ENCODE peak calls at places on chromosomes 7 and 10, in four cellular contexts. U, F, I and V are unnamed samples. For H4K20me1 and H3K4me1, the result is how much of the 10 kb centered on the place peaks cover.

GRCh38 chr10:23344251-23344841 is at the start of gene C10orf67:
- DNase-seq in F (peak), U (peak), I (peak), V (peak)

GRCh38 chr7:92517626-92518025 is 10.7 kb downstream of the PEX1 start:
- DNase-seq in F (peak), U (peak), I (no peak), V (peak)

GRCh38 chr10:34407227-34407626 is 407.9 kb downstream of the PARD3 start:
- DNase-seq in F (no peak), I (no peak), U (no peak), V (peak)

GRCh38 chr10:105611244-105611798 is 970.2 kb downstream of the SORCS3 start:
- DNase-seq in I (no peak), F (no peak), U (no peak), V (no peak)

GRCh38 chr10:35398355-35398754 is 62.0 kb downstream of the CCNY start:
- DNase-seq in F (no peak), I (no peak), U (no peak), V (no peak)

GRCh38 chr7:50782376-50783208 is at the start of gene GRB10:
- DNase-seq in I (no peak), U (no peak), F (peak), V (peak)

GRCh38 chr7:85104432-85105205 is 82.2 kb downstream of the SEMA3D start:
- DNase-seq in I (no peak), F (peak), U (peak), V (peak)

GRCh38 chr10:123359539-123359938 is 205.3 kb downstream of the BUB3 start:
- DNase-seq in U (no peak), F (no peak), I (no peak), V (no peak)

GRCh38 chr7:68770649-68771048 is 827.6 kb upstream of the AUTS2 start:
- DNase-seq in I (no peak), F (no peak), U (no peak), V (no peak)

GRCh38 chr7:40356871-40357676 is 222.3 kb downstream of the SUGCT start:
- DNase-seq in I (no peak), U (no peak), F (no peak), V (peak)

GRCh38 chr10:106450966-106451365 is 713.5 kb downstream of the SORCS1 start:
- DNase-seq in F (peak), I (no peak), U (no peak), V (peak)

GRCh38 chr7:2873686-2874551 is 29.8 kb upstream of the GNA12 start:
- DNase-seq in U (peak), I (peak), F (peak), V (peak)

GRCh38 chr10:101772017-101772894 is 3.7 kb downstream of the FGF8 start:
- DNase-seq in F (no peak), I (no peak), U (no peak), V (no peak)

GRCh38 chr10:128035557-128035973 is 90.7 kb downstream of the MKI67 start:
- DNase-seq in I (no peak), F (peak), U (peak), V (peak)

GRCh38 chr7:46932656-46933424 is 649.1 kb downstream of the TNS3 start:
- DNase-seq in I (peak), F (peak), U (peak), V (peak)

GRCh38 chr10:79001082-79001885 is 67.5 kb upstream of the ZMIZ1 start:
- DNase-seq in I (no peak), F (peak), U (no peak), V (peak)

GRCh38 chr10:76779821-76780281 is 857.8 kb downstream of the KCNMA1 start:
- DNase-seq in I (no peak), U (no peak), F (no peak), V (no peak)

GRCh38 chr10:74329873-74330272 is 178.9 kb downstream of the ADK start:
- DNase-seq in I (no peak), F (no peak), U (peak), V (peak)

GRCh38 chr7:146788008-146788407 is 671.4 kb downstream of the CNTNAP2 start:
- DNase-seq in I (no peak), U (no peak), F (no peak), V (no peak)

GRCh38 chr7:110507832-110508231 is 583.1 kb upstream of the LRRN3 start:
- DNase-seq in U (no peak), F (no peak), I (no peak), V (no peak)

DNA sequence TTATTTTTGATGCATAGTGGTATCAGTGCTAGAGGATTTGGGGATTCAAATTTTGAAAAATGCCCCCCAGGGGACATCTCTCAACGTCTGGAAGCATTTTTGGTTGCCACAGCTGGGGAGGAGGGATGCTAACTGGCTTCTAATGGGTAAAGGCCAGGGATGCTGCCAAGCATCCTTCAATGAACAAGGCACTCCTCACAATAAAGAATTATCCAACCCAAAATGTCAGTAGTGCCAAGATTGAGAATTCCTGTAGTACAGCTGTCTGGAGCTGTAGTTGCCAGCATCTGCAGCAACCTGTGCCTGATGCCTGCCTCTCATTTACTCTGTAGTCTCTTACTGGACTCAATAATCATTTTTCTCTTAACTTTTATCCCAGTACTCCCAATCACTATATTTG is 53.5 kb downstream of the SEPTIN7 start:
- DNase-seq in I (no peak), F (no peak), U (no peak), V (no peak)
- H4K20me1 ChIP-seq in I (under half), F (under half), U (under half), V (under half)

DNA sequence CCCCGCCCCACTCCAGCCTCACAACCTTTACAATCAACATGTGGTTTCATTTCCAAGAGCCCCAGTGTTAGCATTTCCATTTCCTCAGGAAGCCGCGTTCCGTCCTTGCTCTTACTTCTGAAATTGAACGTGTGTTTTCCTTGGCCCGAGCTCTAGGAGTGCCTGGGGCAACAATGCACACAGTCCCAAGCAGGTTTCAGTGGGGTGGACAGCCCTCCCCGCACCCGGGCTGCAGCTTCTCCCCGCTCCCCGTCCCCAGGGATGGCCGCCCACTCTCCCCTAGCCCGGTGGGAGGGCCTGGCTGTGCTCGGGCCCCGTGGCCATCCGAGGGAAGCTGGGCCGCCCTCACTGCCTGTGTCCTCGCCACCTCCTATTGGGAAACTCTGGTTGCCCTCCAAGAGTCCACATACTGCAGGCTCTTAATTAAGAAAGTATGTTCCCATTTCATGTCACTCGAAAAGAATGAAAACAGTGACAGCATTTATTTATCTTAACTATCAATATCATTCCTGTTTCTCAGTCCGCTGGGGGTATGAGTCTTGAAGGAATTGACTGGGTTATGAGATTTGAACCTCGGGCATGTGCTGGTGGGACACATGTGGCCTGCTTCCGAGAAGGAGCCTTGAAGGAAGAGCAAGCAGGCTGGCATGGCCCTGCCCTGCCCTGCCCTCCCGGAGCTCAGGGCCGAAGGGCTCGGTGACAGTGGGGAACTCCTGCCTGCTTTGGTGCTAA is 163.8 kb downstream of the GRK5 start:
- DNase-seq in I (no peak), U (peak), F (no peak), V (peak)
- H3K4me1 ChIP-seq in I (under half), U (under half), F (under half), V (half or more)

GRCh38 chr7:1243290-1243963 is 10.8 kb downstream of the UNCX start:
- DNase-seq in U (no peak), F (no peak), I (no peak), V (no peak)

GRCh38 chr7:1243964-1244416 is 11.3 kb downstream of the UNCX start:
- DNase-seq in U (no peak), I (no peak), F (no peak), V (no peak)

GRCh38 chr7:1242129-1242572 is 9.5 kb downstream of the UNCX start:
- DNase-seq in U (no peak), F (no peak), I (no peak), V (no peak)

GRCh38 chr7:1241510-1242128 is 8.9 kb downstream of the UNCX start:
- DNase-seq in U (no peak), I (no peak), F (no peak), V (no peak)

DNA sequence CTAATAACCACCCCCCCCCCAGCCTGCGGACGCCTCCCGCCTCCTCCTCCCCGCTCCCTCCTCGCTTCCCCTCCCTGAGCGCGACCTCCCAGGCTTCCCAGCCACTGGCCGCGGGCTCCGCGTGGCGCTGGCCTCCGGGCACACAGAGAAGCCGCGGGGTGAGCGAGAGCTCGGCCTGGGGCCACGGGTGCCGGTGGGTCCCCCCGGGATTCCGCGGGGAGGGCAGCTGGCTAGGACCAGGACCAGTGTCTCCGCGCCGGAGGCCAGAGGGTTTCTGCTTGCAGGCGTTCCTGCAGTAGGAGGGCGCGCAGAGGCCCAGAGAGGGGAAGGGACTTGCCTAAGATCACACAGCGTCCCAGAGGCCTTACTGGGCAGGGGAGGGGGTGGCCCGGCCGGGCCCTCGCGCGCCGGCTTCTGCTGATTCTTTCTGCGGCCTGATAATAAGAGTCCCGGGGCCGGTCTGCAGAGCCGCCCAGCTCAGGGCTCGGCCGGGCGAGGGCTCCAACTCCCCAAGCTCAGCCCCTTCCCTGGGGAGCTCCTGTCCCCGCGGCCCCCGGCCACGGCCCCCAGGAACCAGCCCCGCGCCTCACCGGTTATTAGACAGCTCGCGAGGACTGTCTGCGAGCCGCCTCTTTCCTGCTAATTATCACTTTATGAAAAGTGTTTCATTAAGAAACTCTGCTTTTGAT is 10.1 kb downstream of the UNCX start:
- DNase-seq in I (no peak), U (no peak), F (no peak), V (no peak)
- TF ChIP-seq EZH2 in I (no peak), U (peak), F (no peak), V (peak)

GRCh38 chr10:26520575-26520974 is 82.4 kb downstream of the APBB1IP start:
- DNase-seq in F (no peak), I (no peak), U (no peak), V (no peak)
- H4K20me1 ChIP-seq in F (under half), I (under half), U (under half), V (under half)

GRCh38 chr10:43398939-43399871 is 9.8 kb downstream of the HNRNPF start:
- DNase-seq in I (no peak), F (peak), U (no peak), V (no peak)

GRCh38 chr10:43399911-43400310 is 9.1 kb downstream of the HNRNPF start:
- DNase-seq in U (no peak), F (no peak), I (no peak), V (no peak)

GRCh38 chr10:43402880-43403452 is 6.0 kb downstream of the HNRNPF start:
- DNase-seq in U (no peak), F (no peak), I (no peak), V (no peak)

GRCh38 chr10:43402176-43402575 is 6.8 kb downstream of the HNRNPF start:
- DNase-seq in U (no peak), F (no peak), I (no peak), V (no peak)

DNA sequence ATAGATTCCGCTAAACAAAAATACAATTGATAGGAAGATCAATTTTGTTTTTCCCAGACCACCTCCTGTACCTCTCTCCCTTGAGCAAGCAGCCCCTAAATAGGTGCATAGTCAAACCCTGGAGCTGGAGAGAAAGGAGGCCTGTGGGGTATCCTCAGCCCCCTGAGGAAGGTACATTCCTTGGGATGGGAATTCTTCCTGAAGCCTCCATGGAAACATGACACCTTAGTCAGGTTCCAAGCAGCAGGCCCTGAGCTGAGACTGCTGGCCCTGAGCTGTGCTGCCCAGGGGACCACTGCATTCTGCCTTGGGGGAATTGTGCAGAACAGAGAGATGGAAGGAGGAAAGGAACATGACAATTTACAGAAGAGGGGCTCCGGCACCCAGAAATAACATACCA is 7.4 kb downstream of the HNRNPF start:
- DNase-seq in I (no peak), F (no peak), U (no peak), V (no peak)
- H3K4me1 ChIP-seq in I (half or more), F (half or more), U (half or more), V (under half)

DNA sequence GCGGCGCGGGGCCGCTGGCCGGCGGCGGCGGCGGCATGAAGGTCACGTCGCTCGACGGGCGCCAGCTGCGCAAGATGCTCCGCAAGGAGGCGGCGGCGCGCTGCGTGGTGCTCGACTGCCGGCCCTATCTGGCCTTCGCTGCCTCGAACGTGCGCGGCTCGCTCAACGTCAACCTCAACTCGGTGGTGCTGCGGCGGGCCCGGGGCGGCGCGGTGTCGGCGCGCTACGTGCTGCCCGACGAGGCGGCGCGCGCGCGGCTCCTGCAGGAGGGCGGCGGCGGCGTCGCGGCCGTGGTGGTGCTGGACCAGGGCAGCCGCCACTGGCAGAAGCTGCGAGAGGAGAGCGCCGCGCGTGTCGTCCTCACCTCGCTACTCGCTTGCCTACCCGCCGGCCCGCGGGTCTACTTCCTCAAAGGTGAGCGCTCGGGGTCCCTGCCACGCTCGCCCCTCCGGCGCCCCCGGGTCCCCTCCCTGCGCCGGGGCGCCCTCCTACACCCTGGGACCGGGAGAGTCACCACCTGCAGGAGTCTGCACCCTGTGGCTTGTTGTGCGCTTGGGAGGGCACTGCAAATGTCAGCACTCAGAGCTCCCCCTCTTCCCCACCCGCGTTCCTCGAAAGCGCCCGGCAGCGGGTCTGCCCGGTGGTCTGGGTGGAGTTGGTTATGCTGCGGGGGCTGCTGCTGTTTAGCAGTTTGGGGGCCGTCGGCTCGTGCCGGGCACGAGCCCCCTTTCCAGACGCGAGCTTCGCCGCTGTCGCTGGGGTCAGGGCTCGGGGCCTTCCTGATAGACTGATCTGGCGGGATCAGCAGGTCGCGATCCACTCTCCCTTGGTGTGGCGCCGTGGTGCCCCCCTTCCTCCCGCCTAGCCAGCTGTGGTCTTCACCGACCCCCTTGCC is 627 bp downstream of the DUSP5 start:
- DNase-seq in U (peak), I (peak), F (no peak), V (peak)
- TF ChIP-seq EZH2 in U (no peak), I (no peak), F (no peak), V (no peak)

GRCh38 chr10:77896058-77896457 is 30.5 kb downstream of the DLG5 start:
- DNase-seq in U (no peak), I (no peak), F (no peak), V (no peak)
- H4K20me1 ChIP-seq in U (under half), I (under half), F (under half), V (under half)

DNA sequence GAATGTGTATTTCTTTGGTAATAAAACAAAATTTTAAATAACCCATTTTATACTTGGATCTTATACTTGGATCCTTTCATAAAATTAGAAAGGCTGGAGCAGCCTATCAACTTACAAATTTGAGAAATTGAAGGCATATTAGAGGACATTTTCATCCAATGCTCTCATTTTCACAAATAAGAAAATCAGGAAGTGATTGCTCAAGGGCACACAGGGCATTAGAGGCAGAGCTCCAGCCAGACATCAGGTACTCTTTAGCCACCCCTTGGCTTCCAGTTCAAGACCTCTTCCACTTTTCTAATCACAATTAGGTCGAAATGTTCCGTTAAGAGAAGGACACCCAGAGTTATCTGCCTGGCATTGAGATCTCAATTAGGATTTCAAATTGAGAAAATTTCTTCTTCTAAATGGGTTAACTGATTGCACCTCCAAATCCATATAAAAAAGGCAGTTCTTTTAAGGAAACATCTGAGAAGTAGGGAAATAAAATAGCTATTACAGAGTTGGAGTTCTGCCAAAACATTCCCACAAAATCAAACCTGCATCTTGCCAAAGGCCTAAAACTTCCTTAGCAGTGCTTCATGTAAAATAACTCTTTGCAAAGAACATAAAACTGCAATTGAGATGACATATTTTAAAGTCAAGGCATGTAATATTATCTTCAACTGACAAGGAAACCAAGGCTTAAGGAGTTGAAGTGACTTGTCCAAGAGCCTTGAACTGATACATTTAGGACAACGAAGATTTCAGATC is 2.5 kb downstream of the ACTA2 start:
- DNase-seq in F (no peak), I (no peak), U (no peak), V (peak)
- H3K4me1 ChIP-seq in F (under half), I (under half), U (under half), V (under half)

GRCh38 chr7:157005456-157006204 is 4.8 kb downstream of the MNX1 start:
- DNase-seq in F (no peak), U (no peak), I (no peak), V (no peak)
- TF ChIP-seq EZH2 in F (no peak), U (no peak), I (no peak), V (peak)

DNA sequence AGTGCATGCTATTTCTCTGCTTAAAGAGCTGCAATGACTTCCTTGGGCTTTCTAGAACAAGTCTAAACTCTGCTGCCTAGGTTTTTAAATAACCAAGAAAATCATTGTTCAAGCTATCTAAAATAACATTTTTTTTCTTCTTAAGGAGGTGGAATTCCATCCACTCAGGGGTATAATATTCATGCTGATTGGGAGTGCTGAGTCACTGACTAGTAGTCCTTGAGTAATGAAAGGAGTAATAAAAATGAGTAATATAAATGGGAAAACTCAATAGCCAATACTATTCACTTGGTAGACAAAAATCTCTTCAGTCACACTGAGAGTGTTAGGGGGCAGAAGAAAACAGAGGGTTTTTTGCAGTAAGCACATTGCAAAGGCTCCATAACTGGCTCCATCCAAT is 72.0 kb downstream of the GFRA1 start:
- DNase-seq in F (no peak), U (peak), I (no peak), V (no peak)
- H4K20me1 ChIP-seq in F (under half), U (under half), I (under half), V (under half)